ENCODE peak calls at places on chromosomes 13 and 19, in eight cellular contexts. One of them, this sample, is unnamed.

GRCh38 chr19:8396563-8397203 is 6.5 kb downstream of the RAB11B start:
- DNase-seq in cortex of kidney: no peak
- DNase-seq in G401: peak; percentile 52
- DNase-seq in naive thymus-derived CD8-positive, alpha-beta T cell: peak; percentile 48
- DNase-seq in anterior cingulate cortex: peak; percentile 26
- DNase-seq in uterus: peak; percentile 72
- DNase-seq in activated naive CD4-positive, alpha-beta T cell: peak; percentile 52
- DNase-seq in stimulated activated CD4-positive, alpha-beta T cell treated with anti-CD3 and anti-CD28 coated beads, Interleukin-4, amount 100 ng/mL, for 1 hour: peak; percentile 74
- DNase-seq in this sample: peak; percentile 65

GRCh38 chr19:3457531-3458228 is 22.6 kb downstream of the SMIM24 start:
- DNase-seq in stimulated activated CD4-positive, alpha-beta T cell treated with anti-CD3 and anti-CD28 coated beads, Interleukin-4, amount 100 ng/mL, for 1 hour: no peak
- DNase-seq in naive thymus-derived CD8-positive, alpha-beta T cell: no peak
- DNase-seq in anterior cingulate cortex: no peak
- DNase-seq in activated naive CD4-positive, alpha-beta T cell: no peak
- DNase-seq in cortex of kidney: no peak
- DNase-seq in uterus: no peak
- DNase-seq in G401: no peak
- DNase-seq in this sample: no peak

GRCh38 chr19:29965529-29965928 is 23.5 kb downstream of the URI1 start:
- DNase-seq in stimulated activated CD4-positive, alpha-beta T cell treated with anti-CD3 and anti-CD28 coated beads, Interleukin-4, amount 100 ng/mL, for 1 hour: no peak
- DNase-seq in G401: no peak
- DNase-seq in anterior cingulate cortex: no peak
- DNase-seq in naive thymus-derived CD8-positive, alpha-beta T cell: no peak
- DNase-seq in cortex of kidney: no peak
- DNase-seq in uterus: no peak
- DNase-seq in activated naive CD4-positive, alpha-beta T cell: no peak
- DNase-seq in this sample: no peak

GRCh38 chr19:48292798-48293197 is 22.9 kb downstream of the ZNF114 start:
- DNase-seq in naive thymus-derived CD8-positive, alpha-beta T cell: no peak
- DNase-seq in cortex of kidney: no peak
- DNase-seq in anterior cingulate cortex: no peak
- DNase-seq in G401: no peak
- DNase-seq in stimulated activated CD4-positive, alpha-beta T cell treated with anti-CD3 and anti-CD28 coated beads, Interleukin-4, amount 100 ng/mL, for 1 hour: no peak
- DNase-seq in activated naive CD4-positive, alpha-beta T cell: no peak
- DNase-seq in uterus: no peak
- DNase-seq in this sample: no peak

GRCh38 chr19:13087795-13088537 is 14.7 kb downstream of the LYL1 start:
- DNase-seq in stimulated activated CD4-positive, alpha-beta T cell treated with anti-CD3 and anti-CD28 coated beads, Interleukin-4, amount 100 ng/mL, for 1 hour: no peak
- DNase-seq in naive thymus-derived CD8-positive, alpha-beta T cell: no peak
- DNase-seq in uterus: no peak
- DNase-seq in activated naive CD4-positive, alpha-beta T cell: no peak
- DNase-seq in cortex of kidney: no peak
- DNase-seq in anterior cingulate cortex: no peak
- DNase-seq in G401: no peak
- DNase-seq in this sample: no peak

GRCh38 chr13:102399791-102400618 is 1.8 kb downstream of the FGF14 start:
- DNase-seq in naive thymus-derived CD8-positive, alpha-beta T cell: no peak
- DNase-seq in anterior cingulate cortex: peak; percentile 10
- DNase-seq in stimulated activated CD4-positive, alpha-beta T cell treated with anti-CD3 and anti-CD28 coated beads, Interleukin-4, amount 100 ng/mL, for 1 hour: peak; percentile 17
- DNase-seq in uterus: peak; percentile 15
- DNase-seq in cortex of kidney: peak; percentile 7
- DNase-seq in G401: peak; percentile 82
- DNase-seq in activated naive CD4-positive, alpha-beta T cell: no peak
- DNase-seq in this sample: no peak

GRCh38 chr19:35139618-35139943 is 957 bp downstream of the FXYD1 start:
- DNase-seq in naive thymus-derived CD8-positive, alpha-beta T cell: no peak
- DNase-seq in G401: no peak
- DNase-seq in cortex of kidney: no peak
- DNase-seq in anterior cingulate cortex: no peak
- DNase-seq in uterus: no peak
- DNase-seq in activated naive CD4-positive, alpha-beta T cell: no peak
- DNase-seq in stimulated activated CD4-positive, alpha-beta T cell treated with anti-CD3 and anti-CD28 coated beads, Interleukin-4, amount 100 ng/mL, for 1 hour: no peak
- DNase-seq in this sample: no peak

GRCh38 chr13:95188128-95188527 is 113.1 kb downstream of the ABCC4 start:
- DNase-seq in naive thymus-derived CD8-positive, alpha-beta T cell: no peak
- DNase-seq in stimulated activated CD4-positive, alpha-beta T cell treated with anti-CD3 and anti-CD28 coated beads, Interleukin-4, amount 100 ng/mL, for 1 hour: no peak
- DNase-seq in anterior cingulate cortex: no peak
- DNase-seq in cortex of kidney: no peak
- DNase-seq in G401: no peak
- DNase-seq in activated naive CD4-positive, alpha-beta T cell: no peak
- DNase-seq in uterus: no peak
- DNase-seq in this sample: no peak

GRCh38 chr19:18385675-18386542 is at the start of gene GDF15:
- DNase-seq in anterior cingulate cortex: no peak
- DNase-seq in cortex of kidney: no peak
- DNase-seq in G401: peak; percentile 64
- DNase-seq in naive thymus-derived CD8-positive, alpha-beta T cell: no peak
- DNase-seq in activated naive CD4-positive, alpha-beta T cell: no peak
- DNase-seq in stimulated activated CD4-positive, alpha-beta T cell treated with anti-CD3 and anti-CD28 coated beads, Interleukin-4, amount 100 ng/mL, for 1 hour: peak; percentile 26
- DNase-seq in uterus: peak; percentile 56
- DNase-seq in this sample: peak; percentile 26

GRCh38 chr13:22800726-22801401 is 379.9 kb upstream of the SGCG start:
- DNase-seq in cortex of kidney: no peak
- DNase-seq in anterior cingulate cortex: peak; percentile 6
- DNase-seq in naive thymus-derived CD8-positive, alpha-beta T cell: no peak
- DNase-seq in activated naive CD4-positive, alpha-beta T cell: no peak
- DNase-seq in uterus: no peak
- DNase-seq in stimulated activated CD4-positive, alpha-beta T cell treated with anti-CD3 and anti-CD28 coated beads, Interleukin-4, amount 100 ng/mL, for 1 hour: no peak
- DNase-seq in G401: no peak
- DNase-seq in this sample: no peak

GRCh38 chr19:9720541-9720940 is 45.6 kb upstream of the ZNF562 start:
- DNase-seq in G401: no peak
- DNase-seq in cortex of kidney: no peak
- DNase-seq in uterus: no peak
- DNase-seq in anterior cingulate cortex: no peak
- DNase-seq in naive thymus-derived CD8-positive, alpha-beta T cell: no peak
- DNase-seq in stimulated activated CD4-positive, alpha-beta T cell treated with anti-CD3 and anti-CD28 coated beads, Interleukin-4, amount 100 ng/mL, for 1 hour: no peak
- DNase-seq in activated naive CD4-positive, alpha-beta T cell: no peak
- DNase-seq in this sample: no peak

GRCh38 chr19:56314018-56314583 is 538 bp downstream of the ZSCAN5A start:
- DNase-seq in anterior cingulate cortex: no peak
- DNase-seq in cortex of kidney: no peak
- DNase-seq in stimulated activated CD4-positive, alpha-beta T cell treated with anti-CD3 and anti-CD28 coated beads, Interleukin-4, amount 100 ng/mL, for 1 hour: no peak
- DNase-seq in naive thymus-derived CD8-positive, alpha-beta T cell: no peak
- DNase-seq in uterus: no peak
- DNase-seq in G401: no peak
- DNase-seq in activated naive CD4-positive, alpha-beta T cell: no peak
- DNase-seq in this sample: no peak